ENCODE peak calls at places on chromosomes 4 and X, in five cellular contexts. A is tibial nerve, G is HCT116, Q is endodermal cell, S is activated B cell treated with CpG ODN at 0.5 μM for 24 hours. J is an unnamed sample.

GRCh38 chr4:184375027-184375426 is 99.3 kb downstream of the IRF2 start:
- DNase-seq in A (no peak), S (no peak), G (no peak), Q (no peak), J (no peak)

GRCh38 chrX:790780-791360 is 160.3 kb downstream of the SHOX start:
- DNase-seq in G (no peak), A (no peak), S (no peak), Q (peak), J (no peak)

GRCh38 chr4:148574502-148574901 is 132.3 kb upstream of the NR3C2 start:
- DNase-seq in G (no peak), Q (no peak), A (no peak), S (no peak), J (no peak)

GRCh38 chr4:95505149-95505548 is 43.6 kb downstream of the UNC5C start:
- DNase-seq in S (no peak), A (no peak), G (peak), Q (no peak), J (no peak)

GRCh38 chr4:126630171-126630570 is 1002.6 kb upstream of the INTU start:
- DNase-seq in A (no peak), G (no peak), S (no peak), Q (no peak), J (no peak)

GRCh38 chr4:82864336-82865001 is 26.5 kb downstream of the SEC31A start:
- DNase-seq in A (no peak), G (no peak), Q (no peak), S (no peak), J (no peak)

GRCh38 chr4:31793907-31794306 is 1073.7 kb downstream of the PCDH7 start:
- DNase-seq in A (no peak), G (no peak), S (no peak), Q (no peak), J (no peak)

GRCh38 chr4:73770917-73771316 is 30.5 kb downstream of the CXCL8 start:
- DNase-seq in Q (no peak), A (no peak), S (no peak), G (no peak), J (no peak)

GRCh38 chr4:11624370-11624769 is 195.7 kb upstream of the HS3ST1 start:
- DNase-seq in G (peak), S (no peak), A (no peak), Q (no peak), J (no peak)

GRCh38 chrX:74545880-74546279 is 68.5 kb downstream of the RLIM start:
- DNase-seq in Q (peak), S (no peak), G (no peak), A (no peak), J (no peak)

GRCh38 chr4:142091085-142091513 is 454.7 kb downstream of the IL15 start:
- DNase-seq in G (no peak), A (no peak), Q (no peak), S (no peak), J (no peak)

GRCh38 chr4:1285790-1286553 is 3.7 kb upstream of the MAEA start:
- DNase-seq in G (no peak), S (no peak), A (no peak), Q (peak), J (no peak)
- TF ChIP-seq CTCF in G (peak), S (no peak), A (no peak), Q (peak), J (no peak)

GRCh38 chr4:2354127-2354526 is 64.3 kb downstream of the ZFYVE28 start:
- DNase-seq in Q (peak), S (no peak), G (no peak), A (no peak), J (no peak)
- TF ChIP-seq CTCF in Q (peak), S (no peak), G (peak), A (no peak), J (peak)

DNA sequence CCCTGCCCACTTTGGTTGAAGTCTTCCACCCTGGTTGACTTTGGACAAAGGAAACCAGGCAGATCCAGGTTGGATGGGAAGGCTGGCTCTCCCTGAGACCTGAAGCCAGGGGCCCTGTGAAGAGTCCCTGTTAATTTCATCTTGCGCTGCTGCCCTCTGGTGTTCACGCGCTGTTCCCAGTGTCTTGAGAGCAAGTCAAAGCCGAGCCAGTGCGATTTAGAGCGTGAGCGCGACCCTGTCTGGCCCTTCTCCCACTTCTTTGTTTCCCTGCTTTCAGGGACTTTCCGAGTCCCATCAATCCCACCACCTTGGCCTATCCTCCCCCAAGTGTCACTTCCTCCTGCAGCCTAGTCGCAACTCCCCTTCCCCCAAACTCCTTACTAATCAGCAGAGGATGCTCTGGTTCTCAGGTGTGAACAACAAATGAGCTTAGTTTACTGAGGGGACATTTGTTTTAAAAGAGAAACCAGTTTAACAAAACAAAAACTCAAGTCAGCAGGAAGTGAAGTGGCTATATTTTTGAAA is 25.8 kb upstream of the CHRNA9 start:
- DNase-seq in A (peak), S (peak), Q (peak), G (peak), J (peak)
- TF ChIP-seq CTCF in A (peak), S (no peak), Q (peak), G (peak), J (peak)

DNA sequence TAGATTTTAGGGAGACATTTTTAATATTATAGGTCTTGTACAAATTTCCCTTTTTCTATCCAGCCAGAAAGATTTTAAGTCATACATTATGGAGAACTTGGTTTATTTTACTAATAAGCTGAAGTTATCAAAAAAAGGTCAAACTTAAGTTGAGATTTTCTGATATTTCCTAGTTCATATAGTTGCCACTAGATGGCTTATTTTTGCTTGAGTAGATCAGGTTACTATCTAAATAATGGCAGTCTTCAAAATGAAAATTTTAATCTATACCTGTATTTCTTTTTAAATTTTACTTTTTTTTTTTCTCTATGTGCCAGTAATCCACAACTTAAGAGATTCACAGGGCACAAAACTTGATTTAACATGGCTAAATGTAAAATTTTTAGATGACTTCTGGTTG is 52.3 kb downstream of the USP9X start:
- DNase-seq in Q (no peak), G (no peak), S (no peak), A (no peak), J (no peak)
- TF ChIP-seq CTCF in Q (peak), G (peak), S (no peak), A (no peak), J (peak)

GRCh38 chr4:3324093-3324815 is 31.4 kb downstream of the RGS12 start:
- DNase-seq in G (no peak), A (no peak), Q (peak), S (no peak), J (no peak)
- TF ChIP-seq CTCF in G (no peak), A (no peak), Q (peak), S (no peak), J (no peak)

DNA sequence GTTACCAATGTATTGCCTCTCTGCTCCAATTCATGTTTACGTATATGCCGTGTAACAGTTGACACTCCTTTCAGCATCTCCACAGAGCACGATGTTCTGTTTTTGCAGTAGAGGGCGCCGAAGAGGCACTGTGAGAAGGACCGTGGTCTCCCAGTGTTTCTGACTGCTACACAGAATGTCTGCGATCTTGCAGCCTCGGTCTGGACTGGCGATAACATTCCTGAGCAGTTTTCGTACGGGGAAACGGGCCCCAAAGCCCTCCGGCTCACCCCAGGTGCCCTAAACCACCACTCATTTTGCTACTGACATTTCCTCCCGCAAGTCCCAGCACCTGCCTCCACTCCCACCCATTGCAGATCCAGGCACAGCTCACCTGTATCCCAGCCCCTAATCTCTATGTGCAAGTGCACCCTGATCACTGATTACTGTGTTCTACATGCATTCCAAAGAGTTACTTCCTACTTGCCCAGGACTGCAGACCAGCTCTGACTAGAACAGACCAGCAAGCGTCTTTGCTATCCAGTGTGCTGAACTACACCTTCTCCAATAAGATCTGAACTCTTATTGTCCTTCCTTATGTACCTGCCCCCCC is 12.4 kb upstream of the NFXL1 start:
- DNase-seq in Q (peak), S (no peak), G (peak), A (no peak), J (peak)
- TF ChIP-seq CTCF in Q (peak), S (no peak), G (peak), A (peak), J (peak)

GRCh38 chr4:123453006-123453685 is 56.6 kb downstream of the SPRY1 start:
- DNase-seq in A (no peak), S (no peak), G (no peak), Q (no peak), J (no peak)

GRCh38 chr4:123452585-123452984 is 56.0 kb downstream of the SPRY1 start:
- DNase-seq in G (no peak), S (no peak), Q (no peak), A (peak), J (no peak)

GRCh38 chr4:123450393-123450792 is 53.8 kb downstream of the SPRY1 start:
- DNase-seq in G (no peak), A (no peak), S (no peak), Q (no peak), J (no peak)

GRCh38 chr4:123449780-123450179 is 53.2 kb downstream of the SPRY1 start:
- DNase-seq in S (no peak), G (no peak), A (no peak), Q (no peak), J (no peak)

DNA sequence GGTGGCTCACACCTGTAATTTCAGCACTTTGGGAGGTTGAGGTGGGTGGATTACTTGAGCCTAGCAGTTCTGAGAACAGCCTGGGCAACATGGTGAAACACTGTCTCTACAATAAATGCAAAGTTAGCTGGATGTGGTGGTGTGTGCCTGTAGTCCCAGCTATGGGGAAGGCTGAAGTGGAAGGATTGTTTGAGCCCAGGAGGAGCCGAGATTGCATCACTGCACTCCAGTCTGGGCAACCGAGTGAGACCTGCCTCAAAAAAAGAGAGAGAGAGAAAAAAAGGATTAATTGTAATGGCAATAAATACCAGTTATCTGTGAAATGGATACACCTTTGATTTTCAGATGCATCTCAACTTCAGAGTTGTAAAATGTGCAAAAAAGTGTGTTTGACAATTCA is 58.8 kb downstream of the SPRY1 start:
- DNase-seq in Q (no peak), S (no peak), A (no peak), G (no peak), J (no peak)
- TF ChIP-seq CTCF in Q (no peak), S (no peak), A (no peak), G (no peak), J (no peak)

GRCh38 chr4:52069566-52069965 is 18.5 kb downstream of the SPATA18 start:
- DNase-seq in Q (no peak), G (no peak), A (no peak), S (no peak), J (no peak)
- TF ChIP-seq CTCF in Q (no peak), G (no peak), A (no peak), S (no peak), J (no peak)

DNA sequence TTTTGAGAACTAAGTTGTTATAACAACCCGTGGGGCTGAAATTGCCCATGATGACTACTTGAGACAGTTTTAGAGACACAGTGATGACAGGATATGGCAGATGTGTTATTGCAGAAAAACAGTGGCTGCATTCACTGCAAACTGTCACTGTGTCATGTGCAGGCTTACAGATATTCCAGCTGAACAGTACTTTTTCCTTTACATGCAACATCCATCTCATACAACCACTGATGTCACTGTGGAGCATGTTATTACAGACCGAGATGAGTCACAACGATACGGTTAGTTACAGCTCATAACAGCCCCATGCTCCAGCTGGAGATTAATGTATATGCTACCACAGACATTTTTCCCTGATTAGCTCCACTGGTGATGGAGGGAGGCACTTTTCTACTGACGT is 207.4 kb downstream of the TMA16 start:
- DNase-seq in G (no peak), S (no peak), Q (no peak), A (no peak), J (no peak)
- TF ChIP-seq CTCF in G (no peak), S (no peak), Q (no peak), A (no peak), J (no peak)

DNA sequence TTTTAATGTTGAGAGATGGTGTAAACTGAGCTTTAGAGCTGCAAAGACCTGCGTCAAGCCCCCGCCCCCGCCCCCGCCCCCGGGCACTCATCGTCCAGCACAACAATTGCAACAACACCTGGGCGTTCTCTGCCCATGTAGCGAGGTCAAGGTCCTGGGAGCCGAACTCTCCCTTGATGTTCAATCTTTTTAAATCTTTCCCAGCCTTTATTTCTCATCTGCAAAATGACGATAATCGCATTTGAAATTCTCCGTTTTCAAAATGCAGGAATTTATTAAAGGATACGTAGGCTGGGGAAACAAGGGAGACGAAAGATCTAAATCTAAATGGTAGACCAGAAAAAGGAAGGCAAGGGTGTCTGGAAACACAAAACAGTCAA is 648 bp upstream of the MSMO1 start:
- DNase-seq in S (no peak), G (no peak), A (no peak), Q (peak), J (no peak)
- TF ChIP-seq CTCF in S (no peak), G (no peak), A (no peak), Q (no peak), J (no peak)

J was measured in progenitor cell of endocrine pancreas.